ENCODE peak calls at places on chromosomes 4 and X, in four cellular contexts. E is heart left ventricle, N is HepG2, W is transverse colon. C is an unnamed sample.

GRCh38 chr4:41256131-41256739 is 493 bp upstream of the UCHL1 start:
- DNase-seq in E (no peak), N (no peak), W (no peak), C (no peak)

GRCh38 chr4:6641164-6641970 is 882 bp downstream of the MRFAP1 start:
- DNase-seq in E (peak; percentile 62), N (no peak), W (peak; percentile 61), C (peak; percentile 82)

GRCh38 chr4:182507808-182508207 is 264.6 kb downstream of the TENM3 start:
- DNase-seq in E (no peak), N (no peak), W (no peak), C (no peak)

GRCh38 chrX:12497832-12498591 is 293.2 kb upstream of the PRPS2 start:
- DNase-seq in E (peak; percentile 7), N (no peak), W (no peak), C (no peak)

GRCh38 chrX:132488092-132488749 is 617 bp downstream of the MBNL3 start:
- DNase-seq in E (no peak), N (no peak), W (peak; percentile 33), C (peak; percentile 64)

GRCh38 chr4:48022192-48022799 is 5.7 kb downstream of the NIPAL1 start:
- DNase-seq in E (no peak), N (no peak), W (no peak), C (no peak)

GRCh38 chr4:86927843-86928395 is 6.9 kb upstream of the AFF1 start:
- DNase-seq in E (no peak), N (peak; percentile 87), W (peak; percentile 21), C (no peak)

GRCh38 chr4:106971586-106971985 is 64.5 kb downstream of the DKK2 start:
- DNase-seq in E (no peak), N (no peak), W (no peak), C (no peak)

GRCh38 chrX:102745513-102746133 is 25.1 kb downstream of the GPRASP3 start:
- DNase-seq in E (no peak), N (no peak), W (no peak), C (peak; percentile 1)

GRCh38 chrX:136191171-136191570 is 43.8 kb downstream of the FHL1 start:
- DNase-seq in E (no peak), N (no peak), W (no peak), C (no peak)

GRCh38 chr4:106246441-106246840 is 69.6 kb downstream of the TBCK start:
- DNase-seq in E (no peak), N (no peak), W (no peak), C (no peak)

GRCh38 chr4:128582319-128582948 is 227.1 kb upstream of the JADE1 start:
- DNase-seq in E (no peak), N (no peak), W (no peak), C (peak; percentile 43)

GRCh38 chr4:158094413-158095110 is 78.3 kb downstream of the GASK1B start:
- DNase-seq in E (no peak), N (peak; percentile 61), W (no peak), C (no peak)

GRCh38 chrX:54808109-54808604 is 612 bp downstream of the MAGED2 start:
- DNase-seq in E (peak; percentile 83), N (peak; percentile 2), W (peak; percentile 65), C (peak; percentile 70)

GRCh38 chr4:55545133-55545532 is 1.6 kb downstream of the CLOCK start:
- DNase-seq in E (no peak), N (peak; percentile 7), W (no peak), C (peak; percentile 17)

GRCh38 chr4:187108846-187109245 is 385.2 kb upstream of the FAT1 start:
- DNase-seq in E (no peak), N (no peak), W (no peak), C (no peak)

GRCh38 chrX:133668225-133668931 is 253.1 kb upstream of the GPC4 start:
- DNase-seq in E (no peak), N (no peak), W (no peak), C (no peak)

GRCh38 chrX:141468940-141469339 is 115.6 kb downstream of the SPANXA1 start:
- DNase-seq in E (no peak), N (no peak), W (no peak), C (no peak)

GRCh38 chrX:148417934-148418333 is 82.5 kb upstream of the AFF2 start:
- DNase-seq in E (no peak), N (no peak), W (no peak), C (no peak)

GRCh38 chrX:32985544-32985943 is 225.8 kb downstream of the DMD start:
- DNase-seq in E (no peak), N (no peak), W (no peak), C (no peak)

GRCh38 chr4:47577779-47578553 is 92.9 kb downstream of the ATP10D start:
- DNase-seq in E (peak; percentile 16), N (no peak), W (no peak), C (no peak)

GRCh38 chr4:168711197-168712120 is 214.6 kb downstream of the PALLD start:
- DNase-seq in E (no peak), N (no peak), W (no peak), C (no peak)

GRCh38 chr4:148238086-148238485 is 204.1 kb downstream of the NR3C2 start:
- DNase-seq in E (no peak), N (no peak), W (no peak), C (no peak)

GRCh38 chrX:53550756-53551463 is 116.7 kb upstream of the HSD17B10 start:
- DNase-seq in E (no peak), N (no peak), W (no peak), C (no peak)

GRCh38 chrX:53547668-53548067 is 113.5 kb upstream of the HSD17B10 start:
- DNase-seq in E (no peak), N (no peak), W (no peak), C (no peak)

GRCh38 chrX:53544936-53545335 is 110.8 kb upstream of the HSD17B10 start:
- DNase-seq in E (no peak), N (no peak), W (no peak), C (no peak)
- TF ChIP-seq POLR2A in E (no peak), N (no peak), W (no peak), C (no peak)

GRCh38 chr4:40238700-40239548 is 42.1 kb downstream of the RHOH start:
- DNase-seq in E (no peak), N (no peak), W (peak; percentile 22), C (peak; percentile 81)
- TF ChIP-seq POLR2A in E (no peak), N (no peak), W (no peak), C (peak; percentile 22)

DNA sequence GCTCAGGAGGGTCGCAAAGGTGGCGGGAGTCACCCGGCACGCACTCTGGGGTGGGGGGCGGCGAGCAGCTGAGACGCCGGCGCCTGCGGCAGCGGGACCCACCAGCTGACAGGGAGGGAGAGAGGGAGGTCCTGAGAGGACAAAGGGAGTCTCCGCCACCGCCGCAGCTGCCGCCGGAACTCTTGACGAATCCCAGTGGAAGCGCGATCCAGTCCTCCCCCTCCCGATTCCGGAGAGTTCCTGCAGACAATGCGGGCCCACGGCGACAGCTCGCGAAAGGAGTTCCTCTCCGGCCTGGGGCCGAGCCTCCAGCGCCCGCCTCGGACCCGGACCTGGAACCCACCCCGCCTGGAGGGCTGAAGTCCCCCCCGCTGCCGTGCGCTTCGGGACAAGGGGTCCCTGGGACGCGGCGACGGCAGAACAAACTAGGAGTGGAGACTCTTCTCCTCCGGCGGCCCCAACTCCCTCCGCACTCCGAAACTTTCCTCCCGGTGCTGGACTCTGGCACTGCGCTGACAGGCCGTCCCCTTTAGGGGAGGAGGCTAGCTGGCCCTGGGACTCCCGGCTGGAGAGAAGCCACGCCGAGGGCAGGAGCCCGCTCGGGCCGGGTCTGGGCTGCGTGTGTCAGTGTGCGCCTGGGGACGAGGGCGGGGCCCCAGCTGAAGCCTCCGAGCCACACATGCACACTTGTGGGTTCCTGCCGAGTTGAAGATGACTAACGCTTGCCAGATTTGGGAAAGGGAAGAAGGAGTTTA is at the start of gene ANTXR2:
- DNase-seq in E (peak; percentile 89), N (peak; percentile 70), W (peak; percentile 92), C (peak; percentile 63)
- TF ChIP-seq POLR2A in E (peak; percentile 75), N (peak; percentile 50), W (peak; percentile 93), C (peak; percentile 43)

GRCh38 chr4:98928131-98928504 is 815 bp downstream of the EIF4E start:
- DNase-seq in E (peak; percentile 63), N (peak; percentile 76), W (peak; percentile 75), C (peak; percentile 89)
- TF ChIP-seq POLR2A in E (no peak), N (peak; percentile 66), W (no peak), C (no peak)

GRCh38 chr4:3115637-3116300 is 41.3 kb downstream of the HTT start:
- DNase-seq in E (no peak), N (no peak), W (no peak), C (no peak)
- TF ChIP-seq POLR2A in E (no peak), N (no peak), W (no peak), C (no peak)

DNA sequence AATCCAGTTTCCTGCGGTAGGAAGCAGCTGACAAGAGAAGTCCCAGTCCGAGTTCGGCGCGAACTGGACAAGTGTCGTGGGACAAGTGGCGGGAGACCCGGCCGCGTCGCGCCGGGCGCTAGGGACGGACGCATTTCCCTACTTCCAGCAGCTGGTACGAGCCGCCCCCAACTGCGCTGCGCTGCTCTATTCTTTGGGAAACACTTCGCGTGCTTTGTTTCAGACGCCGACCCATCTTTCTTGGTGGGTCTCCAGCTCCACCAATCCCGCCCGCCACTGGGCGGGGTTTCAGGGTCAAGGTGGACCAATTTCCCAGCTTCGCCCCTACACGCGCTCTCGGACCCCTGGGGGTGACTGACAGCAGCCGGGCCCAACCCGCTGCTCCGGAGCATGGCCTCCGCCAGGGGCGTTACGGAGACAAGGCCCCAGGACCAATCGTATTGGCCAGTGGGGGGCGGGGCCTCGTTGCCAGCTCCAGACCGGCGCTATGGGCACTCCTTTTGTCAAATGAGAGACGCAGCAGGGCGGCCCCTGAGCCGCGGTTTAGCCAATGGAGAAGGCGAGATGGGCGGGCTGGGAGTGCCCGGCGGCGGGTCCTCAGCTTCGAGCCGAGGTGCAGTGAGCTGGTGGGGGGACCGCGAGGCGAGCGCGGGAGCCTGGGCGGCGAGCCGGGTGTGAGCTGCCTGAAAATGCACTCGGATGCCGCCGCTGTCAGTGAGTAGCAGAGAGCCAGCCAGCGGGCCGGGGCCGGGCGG is at the start of gene DCUN1D4:
- DNase-seq in E (peak; percentile 100), N (peak; percentile 98), W (peak; percentile 100), C (peak; percentile 99)
- TF ChIP-seq POLR2A in E (peak; percentile 71), N (peak; percentile 71), W (peak; percentile 79), C (peak; percentile 76)

C was measured in erythroblast.